ENCODE peak calls at places on chromosomes 16 and 17, in nine cellular contexts. G is HL-60, S is lower leg skin, U is heart left ventricle, I is testis, Y is progenitor cell of endocrine pancreas, J is NCI-H1092, V is cerebellar cortex, M is myocyte. L is an unnamed sample.

GRCh38 chr17:81403671-81404534 is 8.6 kb downstream of the BAHCC1 start:
- DNase-seq in G (no peak), S (no peak), U (no peak), I (no peak), Y (no peak), J (no peak), V (peak), M (no peak), L (no peak)

GRCh38 chr16:11157143-11157542 is 98.9 kb downstream of the SOCS1 start:
- DNase-seq in G (no peak), S (no peak), U (no peak), I (no peak), Y (no peak), J (no peak), V (no peak), M (no peak), L (no peak)

GRCh38 chr16:29745126-29745852 is 501 bp downstream of the C16orf54 start:
- DNase-seq in G (peak), S (no peak), U (no peak), I (no peak), Y (no peak), J (no peak), V (no peak), M (no peak), L (no peak)

GRCh38 chr16:9094008-9094846 is 2.8 kb downstream of the HAPSTR1 start:
- DNase-seq in G (no peak), S (no peak), U (no peak), I (no peak), Y (no peak), J (no peak), V (no peak), M (no peak), L (no peak)

GRCh38 chr16:57757326-57757786 is 21.8 kb downstream of the KATNB1 start:
- DNase-seq in G (peak), S (peak), U (peak), I (peak), Y (peak), J (peak), V (peak), M (peak), L (peak)

GRCh38 chr17:79088266-79088996 is 13.8 kb downstream of the ENGASE start:
- DNase-seq in G (no peak), S (no peak), U (peak), I (no peak), Y (no peak), J (no peak), V (no peak), M (no peak), L (no peak)

GRCh38 chr16:68388124-68388523 is 60.2 kb downstream of the SMPD3 start:
- DNase-seq in G (no peak), S (no peak), U (no peak), I (no peak), Y (no peak), J (no peak), V (no peak), M (no peak), L (no peak)

GRCh38 chr17:5481451-5481850 is 4.5 kb downstream of the DERL2 start:
- DNase-seq in G (no peak), S (no peak), U (no peak), I (no peak), Y (no peak), J (no peak), V (no peak), M (no peak), L (no peak)

GRCh38 chr16:626787-627457 is 3.9 kb upstream of the WFIKKN1 start:
- DNase-seq in G (no peak), S (no peak), U (no peak), I (no peak), Y (no peak), J (no peak), V (no peak), M (peak), L (peak)

GRCh38 chr16:55809386-55809785 is 23.5 kb downstream of the CES1 start:
- DNase-seq in G (no peak), S (no peak), U (no peak), I (no peak), Y (no peak), J (no peak), V (no peak), M (no peak), L (no peak)

GRCh38 chr16:2963074-2963610 is 933 bp upstream of the KREMEN2 start:
- DNase-seq in G (no peak), S (no peak), U (no peak), I (no peak), Y (no peak), J (no peak), V (no peak), M (no peak), L (no peak)

GRCh38 chr16:53836142-53836541 is 132.2 kb downstream of the FTO start:
- DNase-seq in G (no peak), S (no peak), U (no peak), I (no peak), Y (no peak), J (no peak), V (no peak), M (no peak), L (no peak)

GRCh38 chr17:8941520-8941919 is 24.0 kb downstream of the PIK3R5 start:
- DNase-seq in G (no peak), S (no peak), U (no peak), I (no peak), Y (no peak), J (no peak), V (no peak), M (no peak), L (no peak)

GRCh38 chr17:2058521-2059124 is 3.7 kb downstream of the HIC1 start:
- DNase-seq in G (no peak), S (no peak), U (peak), I (peak), Y (no peak), J (no peak), V (no peak), M (no peak), L (peak)

GRCh38 chr17:29777663-29778062 is 152.4 kb downstream of the SSH2 start:
- DNase-seq in G (no peak), S (no peak), U (no peak), I (no peak), Y (no peak), J (no peak), V (no peak), M (no peak), L (no peak)

GRCh38 chr17:8372422-8372821 is 4.1 kb downstream of the KRABD2 start:
- DNase-seq in G (no peak), S (no peak), U (no peak), I (no peak), Y (no peak), J (no peak), V (no peak), M (no peak), L (no peak)

GRCh38 chr16:81493755-81494433 is 49.3 kb downstream of the CMIP start:
- DNase-seq in G (no peak), S (peak), U (peak), I (no peak), Y (no peak), J (no peak), V (no peak), M (peak), L (peak)

GRCh38 chr16:47064775-47065174 is 79.0 kb downstream of the NETO2 start:
- DNase-seq in G (no peak), S (no peak), U (no peak), I (no peak), Y (no peak), J (no peak), V (no peak), M (no peak), L (no peak)

GRCh38 chr17:13127921-13128582 is 110.2 kb upstream of the ELAC2 start:
- DNase-seq in G (no peak), S (no peak), U (no peak), I (no peak), Y (no peak), J (no peak), V (no peak), M (no peak), L (no peak)

GRCh38 chr17:40490289-40490853 is 11.1 kb downstream of the TNS4 start:
- DNase-seq in G (peak), S (peak), U (peak), I (peak), Y (no peak), J (no peak), V (peak), M (peak), L (peak)

GRCh38 chr17:34626141-34626681 is 46.8 kb downstream of the TMEM132E start:
- DNase-seq in G (no peak), S (no peak), U (no peak), I (peak), Y (no peak), J (no peak), V (no peak), M (no peak), L (no peak)

GRCh38 chr17:40536731-40537171 is 28.5 kb downstream of the CCR7 start:
- DNase-seq in G (no peak), S (no peak), U (peak), I (no peak), Y (no peak), J (no peak), V (no peak), M (no peak), L (peak)

GRCh38 chr16:30533748-30534367 is 800 bp downstream of the ZNF747 start:
- DNase-seq in G (no peak), S (no peak), U (no peak), I (no peak), Y (no peak), J (no peak), V (no peak), M (peak), L (peak)

GRCh38 chr17:48755346-48755745 is 26.8 kb upstream of the HOXB13 start:
- DNase-seq in G (no peak), S (no peak), U (no peak), I (no peak), Y (no peak), J (no peak), V (no peak), M (no peak), L (no peak)

GRCh38 chr17:44010966-44011647 is 3.7 kb downstream of the TMEM101 start:
- DNase-seq in G (no peak), S (no peak), U (no peak), I (no peak), Y (no peak), J (no peak), V (no peak), M (no peak), L (peak)